ENCODE peak calls at places on chromosomes 13 and 19, in five cellular contexts. Y is iPS DF 6.9, W is AG04450, V is fibroblast of lung, I is left lung. D is an unnamed sample.

GRCh38 chr13:73602295-73602694 is 531.9 kb downstream of the KLF12 start:
- DNase-seq in W (no peak), I (no peak), V (no peak), Y (no peak), D (no peak)

GRCh38 chr13:41403983-41404382 is 53.4 kb upstream of the RGCC start:
- DNase-seq in W (no peak), Y (no peak), I (no peak), V (no peak), D (no peak)

GRCh38 chr19:3665681-3666544 is 34.4 kb downstream of the PIP5K1C start:
- DNase-seq in V (no peak), I (peak), W (no peak), Y (no peak), D (peak)

GRCh38 chr19:46714523-46715106 is 2.3 kb downstream of the PRKD2 start:
- DNase-seq in I (peak), W (no peak), Y (no peak), V (no peak), D (no peak)

GRCh38 chr19:10412257-10412977 is 7.9 kb upstream of the PDE4A start:
- DNase-seq in I (no peak), V (no peak), W (no peak), Y (no peak), D (no peak)

GRCh38 chr19:29969891-29970290 is 27.9 kb downstream of the URI1 start:
- DNase-seq in Y (no peak), V (no peak), I (no peak), W (no peak), D (no peak)

GRCh38 chr19:30286378-30286777 is 85.8 kb upstream of the ZNF536 start:
- DNase-seq in W (no peak), Y (no peak), V (no peak), I (no peak), D (no peak)

GRCh38 chr19:50835785-50836542 is 2.6 kb upstream of the KLK15 start:
- DNase-seq in Y (no peak), V (peak), W (peak), I (peak), D (no peak)

GRCh38 chr13:83167203-83167602 is 715.1 kb downstream of the SLITRK1 start:
- DNase-seq in V (no peak), I (no peak), W (no peak), Y (no peak), D (no peak)

GRCh38 chr13:26050568-26051230 is 1.1 kb downstream of the SHISA2 start:
- DNase-seq in V (no peak), Y (no peak), W (no peak), I (no peak), D (peak)

GRCh38 chr19:39765091-39766076 is 13.3 kb upstream of the LEUTX start:
- DNase-seq in I (no peak), Y (peak), W (no peak), V (peak), D (no peak)

GRCh38 chr13:110518571-110518970 is 43.0 kb downstream of the RAB20 start:
- DNase-seq in I (no peak), Y (no peak), W (no peak), V (no peak), D (no peak)

GRCh38 chr13:110519506-110519905 is 42.0 kb downstream of the RAB20 start:
- DNase-seq in Y (no peak), I (no peak), W (no peak), V (no peak), D (no peak)

GRCh38 chr13:110517505-110518149 is 43.9 kb downstream of the RAB20 start:
- DNase-seq in W (no peak), Y (no peak), I (no peak), V (no peak), D (no peak)

GRCh38 chr13:110519046-110519445 is 42.5 kb downstream of the RAB20 start:
- DNase-seq in Y (no peak), W (no peak), V (no peak), I (no peak), D (no peak)

GRCh38 chr13:110518150-110518525 is 43.4 kb downstream of the RAB20 start:
- DNase-seq in V (no peak), I (no peak), Y (no peak), W (no peak), D (no peak)
- H3K27ac ChIP-seq in V (no peak), I (peak), Y (no peak), W (no peak), D (no peak)

GRCh38 chr13:85236431-85236830 is 562.8 kb downstream of the SLITRK6 start:
- DNase-seq in I (no peak), W (no peak), Y (no peak), V (peak), D (no peak)
- H3K27ac ChIP-seq in I (no peak), W (no peak), Y (no peak), V (no peak), D (no peak)

GRCh38 chr19:48480151-48480475 is 10.9 kb downstream of the CYTH2 start:
- DNase-seq in W (no peak), V (peak), Y (no peak), I (no peak), D (peak)

GRCh38 chr19:48478339-48479061 is 9.3 kb downstream of the CYTH2 start:
- DNase-seq in V (no peak), W (no peak), I (no peak), Y (no peak), D (no peak)

GRCh38 chr19:48481191-48481500 is 12.0 kb downstream of the CYTH2 start:
- DNase-seq in I (no peak), W (peak), V (no peak), Y (no peak), D (no peak)

GRCh38 chr19:48480476-48481190 is 11.5 kb downstream of the CYTH2 start:
- DNase-seq in I (no peak), Y (no peak), V (peak), W (no peak), D (peak)

DNA sequence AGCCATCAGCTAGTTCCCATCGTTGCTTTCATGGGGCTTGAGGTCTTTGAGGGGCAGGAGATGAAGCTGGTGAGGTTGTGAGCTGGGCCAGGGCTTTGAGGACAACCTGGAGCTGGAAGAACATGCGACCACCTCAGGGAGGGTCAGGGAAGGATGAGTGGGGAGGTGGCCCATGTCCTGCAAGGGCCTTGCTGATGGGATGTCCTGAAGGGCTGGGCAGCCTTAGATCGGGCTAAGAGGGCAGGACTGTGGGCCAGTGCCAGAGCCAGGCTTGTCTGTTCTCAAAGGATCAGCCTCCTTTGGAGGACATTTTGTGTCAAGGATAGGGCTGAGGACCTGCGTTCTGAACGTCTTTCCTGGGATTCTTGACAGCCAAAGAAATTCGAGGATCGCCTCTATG is 10.5 kb downstream of the CYTH2 start:
- DNase-seq in V (no peak), Y (no peak), W (no peak), I (no peak), D (no peak)
- H3K27ac ChIP-seq in V (no peak), Y (no peak), W (no peak), I (peak), D (no peak)

GRCh38 chr13:80706164-80706471 is 365.2 kb upstream of the SPRY2 start:
- DNase-seq in Y (no peak), I (no peak), V (no peak), W (no peak), D (no peak)
- H3K27ac ChIP-seq in Y (no peak), I (no peak), V (no peak), W (no peak), D (no peak)

DNA sequence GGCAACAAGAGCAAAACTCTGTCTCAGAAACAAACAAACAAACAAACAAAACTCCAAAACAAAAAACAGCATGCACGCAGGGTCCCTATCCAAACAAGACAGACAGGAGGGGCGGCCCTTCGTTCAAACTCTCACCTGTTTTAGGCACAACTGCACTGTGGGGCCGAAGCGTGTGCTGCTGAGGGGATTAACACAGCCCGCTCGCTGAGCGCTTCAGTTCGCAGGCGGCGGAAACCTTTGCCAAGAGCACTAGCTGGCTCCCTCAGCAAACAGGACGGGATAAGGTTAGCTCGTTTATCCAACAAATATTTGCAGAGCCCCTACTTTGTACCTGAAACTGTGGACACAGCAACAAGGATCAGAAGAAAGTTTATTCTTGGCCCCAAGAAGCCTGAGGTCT is 1.6 kb upstream of the ADPRHL1 start:
- DNase-seq in W (no peak), I (no peak), V (no peak), Y (no peak), D (no peak)
- H3K27ac ChIP-seq in W (no peak), I (no peak), V (no peak), Y (no peak), D (no peak)

DNA sequence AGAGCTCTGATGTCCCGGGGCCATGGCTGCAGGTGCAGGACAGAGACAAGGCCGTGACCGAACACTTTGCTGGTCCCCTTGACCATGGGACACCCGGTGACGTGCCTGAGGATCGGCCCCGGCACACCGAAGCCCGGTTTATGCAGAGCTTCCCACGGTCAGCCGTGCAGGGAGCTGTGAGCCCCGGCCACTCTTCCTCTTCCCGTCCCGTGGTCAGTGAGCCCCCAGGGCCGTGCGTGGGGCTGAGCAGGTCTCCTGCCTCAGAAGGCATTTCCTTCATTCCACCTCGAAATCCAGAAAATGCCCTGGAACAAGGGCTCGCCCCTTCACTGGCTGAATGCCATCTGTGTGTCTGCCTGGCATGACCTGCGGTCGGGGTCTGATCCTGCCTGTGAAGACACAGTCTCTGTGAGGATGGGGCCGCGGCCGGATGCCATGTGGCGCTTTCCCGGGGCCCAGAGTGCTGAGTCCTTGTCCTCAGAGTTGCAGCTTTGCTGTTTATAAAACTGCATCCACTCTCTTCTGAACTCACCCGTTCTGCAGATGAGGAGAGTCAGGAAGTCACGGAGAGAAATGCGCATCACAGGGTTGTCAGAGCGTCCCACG is 16.9 kb downstream of the MCF2L start:
- DNase-seq in Y (no peak), I (no peak), V (no peak), W (no peak), D (no peak)
- H3K27ac ChIP-seq in Y (no peak), I (no peak), V (no peak), W (no peak), D (peak)